ENCODE peak calls at places on chromosomes 2 and 18, in ten cellular contexts. One of them, this sample, is unnamed.

GRCh38 chr2:205879362-205879761 is 197.1 kb downstream of the NRP2 start:
- DNase-seq in breast epithelium: no peak
- DNase-seq in NCI-H82: peak; percentile 10
- DNase-seq in type B pancreatic cell: no peak
- DNase-seq in ACHN: no peak
- DNase-seq in iris pigment epithelial cell: no peak
- DNase-seq in activated T-cell treated with anti-CD3 and anti-CD28 coated beads, Interleukin-2, amount 50 U/mL, for 72 hours: no peak
- DNase-seq in AG08396: no peak
- DNase-seq in stimulated activated CD8-positive, alpha-beta memory T cell treated with anti-CD3 and anti-CD28 coated beads, Interleukin-4, amount 100 ng/mL, for 1 hour: no peak
- DNase-seq in BE2C: no peak
- DNase-seq in this sample: no peak

GRCh38 chr2:873027-873426 is 77.6 kb upstream of the SNTG2 start:
- DNase-seq in breast epithelium: peak; percentile 25
- DNase-seq in activated T-cell treated with anti-CD3 and anti-CD28 coated beads, Interleukin-2, amount 50 U/mL, for 72 hours: no peak
- DNase-seq in ACHN: no peak
- DNase-seq in AG08396: no peak
- DNase-seq in stimulated activated CD8-positive, alpha-beta memory T cell treated with anti-CD3 and anti-CD28 coated beads, Interleukin-4, amount 100 ng/mL, for 1 hour: no peak
- DNase-seq in NCI-H82: no peak
- DNase-seq in BE2C: no peak
- DNase-seq in type B pancreatic cell: no peak
- DNase-seq in iris pigment epithelial cell: no peak
- DNase-seq in this sample: no peak

GRCh38 chr2:129239143-129239542 is 740.3 kb upstream of the RAB6C start:
- DNase-seq in breast epithelium: no peak
- DNase-seq in ACHN: no peak
- DNase-seq in stimulated activated CD8-positive, alpha-beta memory T cell treated with anti-CD3 and anti-CD28 coated beads, Interleukin-4, amount 100 ng/mL, for 1 hour: no peak
- DNase-seq in activated T-cell treated with anti-CD3 and anti-CD28 coated beads, Interleukin-2, amount 50 U/mL, for 72 hours: no peak
- DNase-seq in AG08396: no peak
- DNase-seq in NCI-H82: no peak
- DNase-seq in iris pigment epithelial cell: no peak
- DNase-seq in type B pancreatic cell: no peak
- DNase-seq in BE2C: no peak
- DNase-seq in this sample: no peak

GRCh38 chr2:138779451-138780440 is at the start of gene NXPH2:
- DNase-seq in type B pancreatic cell: peak; percentile 74
- DNase-seq in AG08396: no peak
- DNase-seq in activated T-cell treated with anti-CD3 and anti-CD28 coated beads, Interleukin-2, amount 50 U/mL, for 72 hours: no peak
- DNase-seq in BE2C: peak; percentile 42
- DNase-seq in ACHN: peak; percentile 56
- DNase-seq in stimulated activated CD8-positive, alpha-beta memory T cell treated with anti-CD3 and anti-CD28 coated beads, Interleukin-4, amount 100 ng/mL, for 1 hour: no peak
- DNase-seq in iris pigment epithelial cell: no peak
- DNase-seq in breast epithelium: no peak
- DNase-seq in NCI-H82: peak; percentile 67
- DNase-seq in this sample: no peak

GRCh38 chr2:27148801-27149439 is at the start of gene TCF23:
- DNase-seq in AG08396: no peak
- DNase-seq in activated T-cell treated with anti-CD3 and anti-CD28 coated beads, Interleukin-2, amount 50 U/mL, for 72 hours: no peak
- DNase-seq in NCI-H82: no peak
- DNase-seq in stimulated activated CD8-positive, alpha-beta memory T cell treated with anti-CD3 and anti-CD28 coated beads, Interleukin-4, amount 100 ng/mL, for 1 hour: no peak
- DNase-seq in ACHN: no peak
- DNase-seq in breast epithelium: no peak
- DNase-seq in iris pigment epithelial cell: no peak
- DNase-seq in BE2C: no peak
- DNase-seq in type B pancreatic cell: no peak
- DNase-seq in this sample: no peak

GRCh38 chr2:45611020-45611737 is at the start of gene SRBD1:
- DNase-seq in iris pigment epithelial cell: peak; percentile 93
- DNase-seq in BE2C: peak; percentile 96
- DNase-seq in activated T-cell treated with anti-CD3 and anti-CD28 coated beads, Interleukin-2, amount 50 U/mL, for 72 hours: peak; percentile 94
- DNase-seq in type B pancreatic cell: peak; percentile 96
- DNase-seq in stimulated activated CD8-positive, alpha-beta memory T cell treated with anti-CD3 and anti-CD28 coated beads, Interleukin-4, amount 100 ng/mL, for 1 hour: peak; percentile 52
- DNase-seq in ACHN: peak; percentile 98
- DNase-seq in NCI-H82: peak; percentile 98
- DNase-seq in breast epithelium: peak; percentile 93
- DNase-seq in AG08396: peak; percentile 91
- DNase-seq in this sample: peak; percentile 49

GRCh38 chr2:44392338-44392943 is 30.7 kb downstream of the CAMKMT start:
- DNase-seq in AG08396: no peak
- DNase-seq in NCI-H82: peak; percentile 80
- DNase-seq in type B pancreatic cell: no peak
- DNase-seq in breast epithelium: no peak
- DNase-seq in activated T-cell treated with anti-CD3 and anti-CD28 coated beads, Interleukin-2, amount 50 U/mL, for 72 hours: peak; percentile 27
- DNase-seq in BE2C: peak; percentile 78
- DNase-seq in ACHN: peak; percentile 60
- DNase-seq in iris pigment epithelial cell: peak; percentile 8
- DNase-seq in stimulated activated CD8-positive, alpha-beta memory T cell treated with anti-CD3 and anti-CD28 coated beads, Interleukin-4, amount 100 ng/mL, for 1 hour: peak; percentile 0
- DNase-seq in this sample: no peak

GRCh38 chr2:23633966-23634365 is 249.0 kb downstream of the KLHL29 start:
- DNase-seq in type B pancreatic cell: no peak
- DNase-seq in breast epithelium: no peak
- DNase-seq in ACHN: no peak
- DNase-seq in activated T-cell treated with anti-CD3 and anti-CD28 coated beads, Interleukin-2, amount 50 U/mL, for 72 hours: no peak
- DNase-seq in AG08396: no peak
- DNase-seq in NCI-H82: no peak
- DNase-seq in iris pigment epithelial cell: no peak
- DNase-seq in BE2C: no peak
- DNase-seq in stimulated activated CD8-positive, alpha-beta memory T cell treated with anti-CD3 and anti-CD28 coated beads, Interleukin-4, amount 100 ng/mL, for 1 hour: no peak
- DNase-seq in this sample: no peak

GRCh38 chr2:20623241-20623640 is 27.7 kb downstream of the HS1BP3 start:
- DNase-seq in activated T-cell treated with anti-CD3 and anti-CD28 coated beads, Interleukin-2, amount 50 U/mL, for 72 hours: no peak
- DNase-seq in NCI-H82: peak; percentile 41
- DNase-seq in breast epithelium: peak; percentile 19
- DNase-seq in BE2C: no peak
- DNase-seq in AG08396: no peak
- DNase-seq in iris pigment epithelial cell: no peak
- DNase-seq in ACHN: no peak
- DNase-seq in type B pancreatic cell: no peak
- DNase-seq in stimulated activated CD8-positive, alpha-beta memory T cell treated with anti-CD3 and anti-CD28 coated beads, Interleukin-4, amount 100 ng/mL, for 1 hour: no peak
- DNase-seq in this sample: no peak

GRCh38 chr2:23198316-23199114 is 186.5 kb upstream of the KLHL29 start:
- DNase-seq in AG08396: no peak
- DNase-seq in NCI-H82: no peak
- DNase-seq in BE2C: no peak
- DNase-seq in stimulated activated CD8-positive, alpha-beta memory T cell treated with anti-CD3 and anti-CD28 coated beads, Interleukin-4, amount 100 ng/mL, for 1 hour: no peak
- DNase-seq in breast epithelium: no peak
- DNase-seq in ACHN: no peak
- DNase-seq in activated T-cell treated with anti-CD3 and anti-CD28 coated beads, Interleukin-2, amount 50 U/mL, for 72 hours: no peak
- DNase-seq in iris pigment epithelial cell: no peak
- DNase-seq in type B pancreatic cell: no peak
- DNase-seq in this sample: no peak

GRCh38 chr18:59627414-59627813 is 69.8 kb downstream of the CCBE1 start:
- DNase-seq in type B pancreatic cell: no peak
- DNase-seq in activated T-cell treated with anti-CD3 and anti-CD28 coated beads, Interleukin-2, amount 50 U/mL, for 72 hours: no peak
- DNase-seq in stimulated activated CD8-positive, alpha-beta memory T cell treated with anti-CD3 and anti-CD28 coated beads, Interleukin-4, amount 100 ng/mL, for 1 hour: no peak
- DNase-seq in ACHN: no peak
- DNase-seq in iris pigment epithelial cell: no peak
- DNase-seq in BE2C: no peak
- DNase-seq in NCI-H82: peak; percentile 58
- DNase-seq in breast epithelium: no peak
- DNase-seq in AG08396: no peak
- DNase-seq in this sample: no peak

This sample was measured in T47D.